ENCODE peak calls at places on chromosomes 11 and 22, in six cellular contexts. O is LNCaP clone FGC, C is GM12878, N is AG10803, E is A673, Y is aorta. Z is an unnamed sample.

GRCh38 chr11:45266693-45267451 is 19.3 kb downstream of the SYT13 start:
- DNase-seq in O (no peak), C (no peak), N (no peak), E (peak; percentile 66), Y (no peak), Z (no peak)

GRCh38 chr22:19974233-19974861 is 32.7 kb upstream of the TXNRD2 start:
- DNase-seq in O (peak; percentile 51), C (no peak), N (peak; percentile 48), E (peak; percentile 95), Y (no peak), Z (peak; percentile 77)

GRCh38 chr22:25492950-25493790 is 71.3 kb upstream of the GRK3 start:
- DNase-seq in O (no peak), C (no peak), N (no peak), E (peak; percentile 78), Y (no peak), Z (no peak)

GRCh38 chr11:123246749-123247497 is 51.9 kb upstream of the CLMP start:
- DNase-seq in O (peak; percentile 27), C (no peak), N (peak; percentile 75), E (peak; percentile 93), Y (peak; percentile 93), Z (peak; percentile 83)

GRCh38 chr11:67082071-67082791 is 25.6 kb downstream of the RHOD start:
- DNase-seq in O (no peak), C (no peak), N (no peak), E (no peak), Y (no peak), Z (no peak)

GRCh38 chr11:123103326-123103980 is 41.5 kb upstream of the HSPA8 start:
- DNase-seq in O (no peak), C (no peak), N (peak; percentile 77), E (peak; percentile 98), Y (no peak), Z (peak; percentile 81)

GRCh38 chr11:82775736-82776346 is 42.2 kb upstream of the FAM181B start:
- DNase-seq in O (peak; percentile 11), C (no peak), N (peak; percentile 42), E (peak; percentile 89), Y (no peak), Z (peak; percentile 29)

GRCh38 chr22:23749747-23750373 is 1.1 kb downstream of the ZNF70 start:
- DNase-seq in O (no peak), C (no peak), N (no peak), E (no peak), Y (no peak), Z (no peak)

GRCh38 chr11:31487848-31488247 is 21.6 kb downstream of the IMMP1L start:
- DNase-seq in O (peak; percentile 43), C (no peak), N (peak; percentile 68), E (peak; percentile 91), Y (no peak), Z (peak; percentile 76)

GRCh38 chr11:114478768-114479167 is 39.5 kb downstream of the REXO2 start:
- DNase-seq in O (peak; percentile 37), C (no peak), N (no peak), E (peak; percentile 21), Y (no peak), Z (peak; percentile 19)

GRCh38 chr22:49076300-49077035 is 751.2 kb downstream of the BRD1 start:
- DNase-seq in O (no peak), C (no peak), N (no peak), E (no peak), Y (peak; percentile 41), Z (no peak)

GRCh38 chr11:72236083-72236697 is 7.8 kb downstream of the PHOX2A start:
- DNase-seq in O (no peak), C (no peak), N (no peak), E (no peak), Y (no peak), Z (no peak)

GRCh38 chr11:17770048-17770652 is 35.6 kb downstream of the KCNC1 start:
- DNase-seq in O (no peak), C (no peak), N (no peak), E (no peak), Y (peak; percentile 64), Z (no peak)

GRCh38 chr11:45264839-45265515 is 21.2 kb downstream of the SYT13 start:
- DNase-seq in O (no peak), C (no peak), N (peak; percentile 56), E (peak; percentile 34), Y (no peak), Z (peak; percentile 89)

GRCh38 chr11:44623321-44623715 is 57.9 kb downstream of the CD82 start:
- DNase-seq in O (no peak), C (no peak), N (no peak), E (no peak), Y (peak; percentile 51), Z (no peak)

GRCh38 chr11:130213143-130213978 is 53.8 kb downstream of the ST14 start:
- DNase-seq in O (no peak), C (no peak), N (no peak), E (peak; percentile 75), Y (peak; percentile 91), Z (peak; percentile 14)

GRCh38 chr11:67048515-67048914 is 8.1 kb upstream of the RHOD start:
- DNase-seq in O (no peak), C (no peak), N (peak; percentile 74), E (no peak), Y (no peak), Z (no peak)

DNA sequence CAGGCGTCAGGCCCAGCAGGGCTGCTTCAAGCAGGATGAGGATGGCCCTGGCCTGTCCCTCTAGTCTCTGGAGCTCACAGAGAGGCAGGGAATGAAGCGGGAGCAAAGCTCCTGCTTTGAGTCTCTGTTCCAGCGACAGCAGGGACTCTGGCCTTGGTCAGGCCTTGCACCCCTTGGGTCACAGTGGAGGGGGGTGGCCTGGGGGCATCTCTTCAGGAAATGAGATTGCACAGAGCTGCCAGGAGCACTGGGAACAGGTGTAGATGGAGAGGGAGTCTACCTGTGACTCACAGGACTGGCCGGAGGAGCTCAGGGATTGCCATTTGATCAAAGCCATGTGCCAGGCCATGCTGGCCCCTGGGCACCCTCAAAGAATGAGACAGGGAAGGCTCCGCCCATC is 1.6 kb downstream of the ANO1 start:
- DNase-seq in O (no peak), C (no peak), N (no peak), E (no peak), Y (peak; percentile 51), Z (no peak)
- H3K4me3 ChIP-seq in O (no peak overlapping the region), C (no peak overlapping the region), N (no peak overlapping the region), E (no peak overlapping the region), Y (peak overlapping the region; percentile 67), Z (no peak overlapping the region)

DNA sequence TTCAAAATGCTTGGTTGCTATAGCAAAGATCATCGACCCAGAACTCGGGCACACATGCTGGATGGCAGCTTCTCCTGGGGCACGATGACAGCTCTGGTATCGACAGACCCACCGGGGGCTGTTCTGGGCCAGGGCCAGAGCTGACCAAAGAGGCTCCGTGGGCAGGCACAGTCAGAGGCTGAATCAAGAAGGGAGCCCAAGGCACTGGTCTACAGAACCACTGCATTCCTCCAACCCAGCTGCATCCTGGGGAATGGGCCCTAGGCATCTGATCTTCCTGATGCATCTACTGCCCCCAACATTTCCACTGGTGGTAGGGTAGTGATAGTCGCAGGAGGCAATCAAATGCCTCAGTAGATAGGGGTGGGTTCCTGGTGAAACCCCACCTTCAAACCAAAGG is 470.3 kb downstream of the TBC1D22A start:
- DNase-seq in O (no peak), C (no peak), N (no peak), E (no peak), Y (no peak), Z (no peak)
- H3K4me3 ChIP-seq in O (no peak overlapping the region), C (no peak overlapping the region), N (no peak overlapping the region), E (no peak overlapping the region), Y (no peak overlapping the region), Z (no peak overlapping the region)

DNA sequence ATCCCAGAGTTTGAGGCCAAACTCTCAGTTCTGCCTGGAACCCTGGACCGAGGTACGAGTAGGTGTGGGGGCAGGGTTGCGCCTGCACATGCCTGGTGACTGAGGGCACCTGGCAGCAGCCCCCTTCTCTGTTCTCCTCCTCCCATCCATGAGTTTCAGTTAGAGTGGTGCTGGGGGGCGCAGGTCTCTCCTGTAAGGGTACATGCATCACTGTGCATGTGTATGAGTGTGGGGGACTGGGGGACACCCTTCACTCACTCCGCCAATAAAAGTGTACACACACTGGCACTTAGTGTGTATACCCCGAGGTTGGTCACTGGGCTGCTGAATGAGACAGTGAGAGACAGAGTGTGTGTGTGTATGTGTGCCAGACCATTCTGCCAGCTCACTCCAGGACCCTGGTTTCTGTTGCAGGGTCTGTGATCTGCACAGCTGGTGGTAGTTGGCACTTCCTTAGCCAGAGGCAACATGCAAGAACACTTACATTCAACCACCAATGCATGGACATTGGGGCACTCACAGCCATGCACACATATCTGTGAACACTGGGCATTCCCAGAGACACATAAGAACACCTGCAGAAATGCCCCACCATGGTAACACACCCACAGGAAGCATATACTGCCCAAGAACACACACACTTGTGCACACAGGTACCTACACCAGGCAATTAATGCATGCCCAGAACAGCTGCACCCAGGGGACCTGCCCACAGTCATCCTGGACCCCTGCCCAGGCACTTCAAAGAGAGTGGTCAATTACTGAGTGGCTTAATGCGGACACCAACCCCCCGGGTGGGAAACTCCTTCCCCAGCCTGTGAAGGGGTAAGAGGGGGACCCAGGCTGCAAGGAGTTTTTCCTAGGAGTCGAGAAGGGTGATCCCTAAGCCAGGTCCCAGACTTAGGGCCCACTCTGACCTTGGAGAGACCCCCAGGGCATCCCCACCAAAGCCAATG is 1.2 kb upstream of the NRXN2 start:
- DNase-seq in O (no peak), C (no peak), N (no peak), E (no peak), Y (peak; percentile 55), Z (no peak)
- H3K4me3 ChIP-seq in O (no peak overlapping the region), C (peak overlapping the region; percentile 97), N (no peak overlapping the region), E (no peak overlapping the region), Y (no peak overlapping the region), Z (no peak overlapping the region)

DNA sequence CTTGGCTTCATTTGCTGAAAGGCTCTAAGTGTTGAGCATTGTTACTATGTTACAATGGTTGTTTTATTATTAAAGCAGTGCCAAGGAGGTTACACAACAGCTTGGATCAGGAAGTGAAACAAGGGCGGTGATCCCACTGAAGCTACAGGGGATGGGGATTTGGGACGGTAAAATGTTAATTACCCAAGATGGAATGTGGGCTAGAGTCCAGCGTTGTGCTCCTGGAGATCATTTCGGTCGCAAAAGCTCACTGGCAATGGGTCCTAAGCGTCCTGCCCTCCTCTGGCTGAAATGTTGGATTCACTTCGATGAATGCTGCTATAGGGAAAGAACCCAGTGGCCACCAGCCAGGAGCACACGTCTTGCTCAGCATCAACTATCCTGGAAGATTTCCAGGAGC is 48.3 kb downstream of the FAM83F start:
- DNase-seq in O (peak; percentile 61), C (no peak), N (peak; percentile 75), E (peak; percentile 78), Y (no peak), Z (no peak)
- H3K4me3 ChIP-seq in O (peak overlapping the region; percentile 64), C (no peak overlapping the region), N (peak overlapping the region; percentile 20), E (peak overlapping the region; percentile 59), Y (no peak overlapping the region), Z (no peak overlapping the region)

Z was measured in astrocyte of the spinal cord.